ENCODE peak calls at places on chromosomes 1 and 21, in six cellular contexts. X, K, U, N, F and W are unnamed samples.
A peak's percentile ranks its signal among the peaks of the same experiment; 100 is the strongest.

GRCh38 chr1:54273092-54273836 is 73.3 kb downstream of the MRPL37 start:
- DNase-seq in F (peak; percentile 19), K (peak; percentile 65), N (no peak), X (peak; percentile 69), U (peak; percentile 80), W (no peak)

GRCh38 chr1:41048540-41048939 is 27.0 kb upstream of the SLFNL1 start:
- DNase-seq in K (no peak), N (no peak), U (no peak), X (peak; percentile 20), F (no peak), W (no peak)

GRCh38 chr1:93775224-93775623 is 93.6 kb upstream of the BCAR3 start:
- DNase-seq in X (no peak), F (no peak), K (peak; percentile 33), N (no peak), U (no peak), W (no peak)

GRCh38 chr1:208219659-208220282 is 24.4 kb downstream of the PLXNA2 start:
- DNase-seq in N (no peak), F (no peak), K (no peak), U (no peak), X (peak; percentile 95), W (no peak)

GRCh38 chr1:81585371-81585770 is 215.4 kb upstream of the ADGRL2 start:
- DNase-seq in K (no peak), N (no peak), X (no peak), F (no peak), U (no peak), W (no peak)

GRCh38 chr21:28333455-28334108 is 659.1 kb downstream of the LTN1 start:
- DNase-seq in U (no peak), K (no peak), X (no peak), F (no peak), N (peak; percentile 13), W (no peak)

GRCh38 chr1:230280906-230281413 is 145.2 kb downstream of the PGBD5 start:
- DNase-seq in F (no peak), U (no peak), N (no peak), K (no peak), X (no peak), W (no peak)

GRCh38 chr1:111436726-111437125 is 9.2 kb upstream of the OVGP1 start:
- DNase-seq in X (no peak), K (no peak), N (no peak), F (no peak), U (no peak), W (no peak)

GRCh38 chr1:33099290-33100118 is 18.6 kb downstream of the AZIN2 start:
- DNase-seq in X (no peak), F (peak; percentile 64), N (no peak), U (no peak), K (peak; percentile 52), W (peak; percentile 90)

GRCh38 chr1:149966405-149966804 is 29.7 kb upstream of the MTMR11 start:
- DNase-seq in X (no peak), F (no peak), U (no peak), N (no peak), K (no peak), W (no peak)

GRCh38 chr1:111201275-111202090 is 1.0 kb upstream of the DENND2D start:
- DNase-seq in X (peak; percentile 58), K (no peak), U (peak; percentile 51), N (no peak), F (no peak), W (peak; percentile 75)

GRCh38 chr1:194024659-194025058 is 838.2 kb upstream of the B3GALT2 start:
- DNase-seq in X (no peak), K (no peak), F (no peak), N (no peak), U (no peak), W (no peak)

GRCh38 chr1:196034080-196034706 is 574.0 kb downstream of the KCNT2 start:
- DNase-seq in N (no peak), F (no peak), K (no peak), X (no peak), U (no peak), W (no peak)

GRCh38 chr1:1593834-1594601 is 5.9 kb downstream of the FNDC10 start:
- DNase-seq in U (no peak), F (no peak), N (no peak), K (no peak), X (no peak), W (no peak)

GRCh38 chr1:202161151-202162048 is 998 bp upstream of the PTPN7 start:
- DNase-seq in N (no peak), U (no peak), F (no peak), K (no peak), X (peak; percentile 42), W (peak; percentile 50)

GRCh38 chr1:158675563-158675962 is 11.0 kb downstream of the SPTA1 start:
- DNase-seq in K (no peak), F (no peak), X (no peak), N (no peak), U (no peak), W (no peak)

GRCh38 chr1:247367786-247368342 is 36.2 kb upstream of the ZNF496 start:
- DNase-seq in X (no peak), U (no peak), F (no peak), K (no peak), N (no peak), W (no peak)

GRCh38 chr1:97461782-97462181 is 459.1 kb downstream of the DPYD start:
- DNase-seq in N (no peak), K (no peak), F (peak; percentile 59), X (no peak), U (no peak), W (no peak)

GRCh38 chr1:61504840-61505239 is 220.1 kb downstream of the TM2D1 start:
- DNase-seq in N (no peak), F (no peak), X (no peak), K (no peak), U (no peak), W (no peak)

GRCh38 chr21:42291751-42292562 is 23.3 kb downstream of the TFF3 start:
- DNase-seq in K (no peak), X (no peak), N (no peak), F (no peak), U (peak; percentile 47), W (no peak)

GRCh38 chr1:153404768-153405167 is 11.6 kb upstream of the S100A7A start:
- DNase-seq in N (peak; percentile 11), X (peak; percentile 78), F (no peak), U (peak; percentile 41), K (peak; percentile 86), W (no peak)

DNA sequence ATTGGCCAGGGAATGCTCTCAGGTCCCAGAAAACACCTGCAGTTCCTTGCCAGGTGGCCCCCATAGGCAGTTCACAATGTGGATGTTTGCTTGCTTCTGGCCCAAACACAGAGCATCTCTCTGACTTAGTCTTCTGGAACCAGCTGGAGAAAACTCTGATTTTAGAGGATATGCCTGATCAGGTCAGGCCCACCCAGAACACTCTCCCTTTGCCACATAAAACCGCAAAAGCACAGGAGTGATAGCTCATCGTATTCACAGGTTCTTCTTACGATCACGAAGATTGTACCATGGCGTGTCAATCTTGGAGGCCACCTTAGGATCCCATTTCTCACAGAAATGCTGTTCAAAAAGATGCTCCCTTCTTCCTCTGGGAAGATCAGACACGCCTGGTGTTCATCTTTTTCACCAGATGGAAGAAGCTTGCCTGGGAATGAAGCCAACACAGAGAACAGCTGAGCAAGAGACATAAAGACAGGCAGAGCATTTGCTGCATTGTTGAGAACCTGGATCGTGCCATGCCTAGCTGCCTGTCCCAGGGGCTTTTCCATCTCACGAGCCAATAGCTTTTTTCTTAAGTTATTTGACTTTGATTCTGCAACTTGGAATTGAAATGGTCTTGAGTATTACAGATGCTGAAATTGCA is 11.6 kb upstream of the CD247 start:
- DNase-seq in K (no peak), X (no peak), N (no peak), U (peak; percentile 30), F (no peak), W (no peak)
- TF ChIP-seq GABPA in K (no peak), X (no peak), N (no peak), U (no peak), F (no peak), W (no peak)

DNA sequence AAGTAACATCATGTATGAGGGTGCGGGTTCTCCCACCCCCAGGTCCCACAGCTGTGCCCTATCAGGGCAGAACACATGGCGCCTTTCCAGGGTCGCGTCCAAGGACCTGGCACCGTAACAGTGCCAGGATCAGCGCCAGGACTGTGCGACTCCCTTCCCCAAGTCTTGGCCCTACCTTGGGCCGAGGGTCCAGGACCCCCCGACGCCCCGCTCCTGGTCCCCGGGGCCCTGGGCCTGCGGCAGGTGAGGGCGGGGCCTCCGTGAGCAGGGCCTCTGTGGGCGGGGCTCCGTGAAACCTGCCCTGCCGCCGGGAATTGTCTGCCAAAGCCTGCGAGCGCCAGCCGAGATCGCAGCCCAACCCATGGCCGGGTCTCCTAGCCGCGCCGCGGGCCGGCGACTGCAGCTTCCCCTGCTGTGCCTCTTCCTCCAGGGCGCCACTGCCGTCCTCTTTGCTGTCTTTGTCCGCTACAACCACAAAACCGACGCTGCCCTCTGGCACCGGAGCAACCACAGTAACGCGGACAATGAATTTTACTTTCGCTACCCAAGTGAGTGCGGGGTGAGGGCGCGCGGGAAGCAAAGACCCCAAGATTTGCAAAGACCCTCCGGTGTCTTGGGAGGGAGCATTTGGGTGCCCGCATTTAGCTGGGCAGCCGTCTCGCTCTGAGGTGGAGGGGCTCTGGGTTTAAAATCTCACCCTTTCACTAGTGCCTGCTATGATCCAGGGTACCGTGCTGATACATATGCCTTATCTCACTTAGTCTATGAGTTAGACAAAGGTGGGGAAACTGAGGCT is at the start of gene RHBG:
- DNase-seq in X (peak; percentile 79), N (peak; percentile 48), K (peak; percentile 88), U (no peak), F (no peak), W (peak; percentile 38)
- TF ChIP-seq GABPA in X (no peak), N (no peak), K (no peak), U (no peak), F (no peak), W (no peak)

DNA sequence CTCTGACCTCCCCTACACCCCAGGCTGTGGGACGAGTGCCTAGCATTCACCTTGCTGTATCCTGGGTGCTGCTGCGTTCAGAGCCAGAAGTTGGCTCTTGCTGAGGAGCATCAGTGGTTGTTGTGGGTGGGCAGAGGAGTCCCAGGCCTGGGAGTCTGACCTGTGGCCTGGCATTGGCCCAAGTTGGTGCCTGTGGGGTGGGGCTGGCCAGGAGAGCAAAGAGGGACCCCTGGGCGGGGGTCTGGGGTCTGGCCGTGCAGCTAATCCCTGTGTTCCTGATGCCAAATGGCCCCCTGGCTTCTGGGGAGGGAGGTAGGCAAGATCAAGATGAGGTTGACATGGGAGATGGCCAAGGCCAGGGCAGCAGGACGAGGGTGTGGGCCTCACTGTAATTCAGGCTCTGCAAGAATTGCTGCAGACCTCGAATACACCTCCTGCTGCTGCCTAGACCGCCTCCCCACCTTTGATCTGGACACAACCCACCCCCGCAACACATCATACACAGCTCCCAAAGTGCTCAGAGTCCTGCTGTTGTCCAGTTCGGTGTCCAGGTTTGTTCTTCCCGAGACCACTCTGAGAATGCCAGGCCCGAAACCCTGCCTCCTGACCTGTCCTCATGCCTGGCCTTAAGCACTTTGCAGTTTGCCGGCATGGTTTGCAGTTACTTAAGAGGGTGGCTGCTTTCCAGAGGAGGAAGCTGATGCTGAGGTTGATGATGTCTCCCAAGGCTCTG is 28.7 kb downstream of the CDK18 start:
- DNase-seq in N (no peak), U (no peak), X (no peak), F (no peak), K (no peak), W (no peak)
- TF ChIP-seq GABPA in N (no peak), U (no peak), X (no peak), F (no peak), K (no peak), W (no peak)

DNA sequence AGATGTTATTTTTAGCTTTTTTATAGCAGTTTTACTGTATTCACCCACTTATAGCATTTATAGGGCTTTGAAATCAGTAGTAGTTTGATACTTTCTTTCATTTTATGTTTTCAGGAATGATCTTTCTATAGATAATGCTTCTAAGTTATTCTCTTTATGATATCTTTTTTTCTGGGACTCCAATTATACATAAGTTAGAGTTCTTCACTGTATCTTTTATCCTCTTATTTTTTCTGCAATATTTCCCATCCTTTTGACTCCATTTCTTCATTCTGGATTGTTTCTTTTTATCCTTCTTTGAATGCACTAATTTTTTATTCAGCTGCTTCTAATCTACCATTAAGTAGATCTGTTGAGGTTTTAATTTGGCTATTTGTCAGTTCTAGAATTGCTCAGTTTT is 73.1 kb downstream of the FMN2 start:
- DNase-seq in N (no peak), X (no peak), U (no peak), F (no peak), K (no peak), W (no peak)
- TF ChIP-seq GABPA in N (no peak), X (no peak), U (no peak), F (no peak), K (no peak), W (no peak)